ENCODE peak calls at places on chromosomes 5 and 9, in four cellular contexts. L is heart left ventricle, F is endothelial cell, W is MM.1S. M is an unnamed sample.

GRCh38 chr5:175859422-175859821 is 12.0 kb upstream of the CPLX2 start:
- DNase-seq in F (no peak), L (no peak), W (no peak), M (no peak)

GRCh38 chr9:105118646-105119045 is 125.8 kb upstream of the SLC44A1 start:
- DNase-seq in L (no peak), F (no peak), W (no peak), M (no peak)

GRCh38 chr5:160333726-160334125 is 21.4 kb upstream of the CCNJL start:
- DNase-seq in F (no peak), W (no peak), L (no peak), M (no peak)

GRCh38 chr9:135926402-135927194 is 19.3 kb upstream of the CAMSAP1 start:
- DNase-seq in W (no peak), L (peak; percentile 71), F (no peak), M (no peak)

GRCh38 chr9:33234511-33235467 is 5.2 kb upstream of the SPINK4 start:
- DNase-seq in F (no peak), L (no peak), W (no peak), M (no peak)

GRCh38 chr5:124235576-124235975 is 510.9 kb downstream of the ZNF608 start:
- DNase-seq in F (no peak), L (no peak), W (no peak), M (no peak)

GRCh38 chr9:108727580-108728056 is 128.2 kb downstream of the ACTL7B start:
- DNase-seq in L (peak; percentile 72), F (no peak), W (no peak), M (no peak)

GRCh38 chr9:138023394-138024124 is 146.0 kb downstream of the CACNA1B start:
- DNase-seq in W (no peak), L (no peak), F (no peak), M (no peak)

GRCh38 chr9:83012160-83012559 is 50.8 kb downstream of the RASEF start:
- DNase-seq in L (no peak), F (no peak), W (no peak), M (no peak)

GRCh38 chr9:114051706-114052105 is 26.4 kb downstream of the AMBP start:
- DNase-seq in W (no peak), F (no peak), L (no peak), M (peak; percentile 12)

DNA sequence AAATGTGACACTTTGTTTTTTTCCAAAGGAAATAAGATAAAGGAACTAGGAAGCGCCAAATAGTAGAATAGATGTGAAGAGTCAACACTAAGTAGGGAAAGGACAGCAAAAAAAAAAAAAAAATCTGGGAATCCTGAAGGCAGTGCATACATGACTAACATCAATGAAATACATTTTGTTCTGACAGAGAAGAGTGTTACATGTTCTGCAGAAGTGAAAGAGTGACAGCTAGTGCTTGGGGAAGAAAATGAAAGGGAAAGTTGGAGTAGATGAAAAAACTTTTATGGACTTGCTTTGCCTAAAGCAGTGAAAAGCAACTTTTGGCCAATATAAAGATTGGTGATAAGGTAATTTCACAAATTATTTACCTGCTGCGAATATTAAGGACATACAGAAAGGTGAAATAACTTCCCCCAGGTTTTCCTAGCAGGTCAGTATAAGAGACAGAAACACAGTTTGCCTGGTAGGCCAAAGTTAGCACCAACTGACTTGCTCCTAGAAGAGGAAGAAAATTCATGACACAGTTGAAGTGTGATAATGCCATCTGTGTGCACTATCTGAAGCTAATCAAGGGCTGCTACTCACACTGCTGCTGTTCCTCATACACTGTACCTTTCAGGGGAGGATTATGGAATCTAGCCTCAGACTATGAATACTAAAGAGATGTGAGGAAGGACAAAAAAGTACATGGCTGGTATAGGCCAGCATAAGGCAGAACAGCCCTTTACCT is 38.6 kb downstream of the RANBP6 start:
- DNase-seq in L (no peak), F (no peak), W (peak; percentile 21), M (peak; percentile 19)
- TF ChIP-seq CTCF in L (no peak), F (no peak), W (peak; percentile 10), M (peak; percentile 49)

GRCh38 chr5:114362977-114363721 is 1.3 kb downstream of the KCNN2 start:
- DNase-seq in F (peak; percentile 30), L (peak; percentile 23), W (no peak), M (peak; percentile 23)

GRCh38 chr5:114362197-114362976 is 517 bp downstream of the KCNN2 start:
- DNase-seq in L (peak; percentile 24), W (peak; percentile 60), F (peak; percentile 55), M (peak; percentile 47)

GRCh38 chr5:114360362-114360761 is 1.5 kb upstream of the KCNN2 start:
- DNase-seq in W (no peak), L (no peak), F (no peak), M (no peak)

GRCh38 chr5:114360816-114361723 is 800 bp upstream of the KCNN2 start:
- DNase-seq in F (peak; percentile 78), W (peak; percentile 55), L (peak; percentile 37), M (peak; percentile 82)

GRCh38 chr5:114361724-114362196 is at the start of gene KCNN2:
- DNase-seq in L (peak; percentile 90), F (peak; percentile 86), W (peak; percentile 94), M (peak; percentile 79)
- TF ChIP-seq CTCF in L (no peak), F (no peak), W (no peak), M (no peak)

GRCh38 chr5:2019716-2020115 is 137.0 kb upstream of the IRX4 start:
- DNase-seq in W (no peak), L (no peak), F (no peak), M (no peak)

GRCh38 chr5:2018390-2018724 is 135.6 kb upstream of the IRX4 start:
- DNase-seq in L (no peak), F (no peak), W (no peak), M (no peak)

GRCh38 chr5:2015961-2016360 is 133.2 kb upstream of the IRX4 start:
- DNase-seq in F (no peak), L (no peak), W (no peak), M (no peak)

GRCh38 chr5:2015116-2015848 is 132.6 kb upstream of the IRX4 start:
- DNase-seq in W (no peak), L (no peak), F (no peak), M (no peak)

GRCh38 chr5:2017540-2018389 is 135.0 kb upstream of the IRX4 start:
- DNase-seq in L (no peak), F (peak; percentile 58), W (peak; percentile 33), M (peak; percentile 63)
- TF ChIP-seq CTCF in L (peak; percentile 15), F (peak; percentile 72), W (peak; percentile 55), M (peak; percentile 64)

GRCh38 chr5:157324237-157324636 is 58.3 kb downstream of the CYFIP2 start:
- DNase-seq in W (no peak), L (no peak), F (peak; percentile 30), M (no peak)
- TF ChIP-seq CTCF in W (peak; percentile 40), L (no peak), F (peak; percentile 33), M (peak; percentile 35)